ENCODE peak calls at places on chromosomes 3 and 15, in eight cellular contexts. One of them, this sample, is unnamed.

GRCh38 chr3:82509106-82509842 is 747.8 kb upstream of the GBE1 start:
- DNase-seq in IMR-90: no peak
- DNase-seq in thoracic aorta: no peak
- DNase-seq in neuronal stem cell: no peak
- DNase-seq in adrenal gland: no peak
- DNase-seq in CD8-positive, alpha-beta memory T cell: no peak
- DNase-seq in H1: no peak
- DNase-seq in sigmoid colon: no peak
- DNase-seq in this sample: no peak

GRCh38 chr3:192444096-192444790 is 283.1 kb downstream of the FGF12 start:
- DNase-seq in thoracic aorta: no peak
- DNase-seq in adrenal gland: peak; percentile 79
- DNase-seq in H1: peak; percentile 88
- DNase-seq in sigmoid colon: peak; percentile 72
- DNase-seq in CD8-positive, alpha-beta memory T cell: no peak
- DNase-seq in IMR-90: peak; percentile 53
- DNase-seq in neuronal stem cell: peak; percentile 64
- DNase-seq in this sample: peak; percentile 58

GRCh38 chr15:66832679-66833078 is 130.6 kb downstream of the SMAD6 start:
- DNase-seq in neuronal stem cell: no peak
- DNase-seq in adrenal gland: no peak
- DNase-seq in sigmoid colon: no peak
- DNase-seq in IMR-90: peak; percentile 56
- DNase-seq in thoracic aorta: no peak
- DNase-seq in CD8-positive, alpha-beta memory T cell: no peak
- DNase-seq in H1: no peak
- DNase-seq in this sample: no peak

GRCh38 chr3:138459619-138460535 is 25.5 kb downstream of the ESYT3 start:
- DNase-seq in adrenal gland: no peak
- DNase-seq in neuronal stem cell: no peak
- DNase-seq in CD8-positive, alpha-beta memory T cell: no peak
- DNase-seq in IMR-90: no peak
- DNase-seq in sigmoid colon: no peak
- DNase-seq in H1: peak; percentile 42
- DNase-seq in thoracic aorta: no peak
- DNase-seq in this sample: no peak

GRCh38 chr15:69200773-69201745 is 40.6 kb downstream of the GLCE start:
- DNase-seq in adrenal gland: no peak
- DNase-seq in H1: no peak
- DNase-seq in neuronal stem cell: no peak
- DNase-seq in IMR-90: no peak
- DNase-seq in sigmoid colon: no peak
- DNase-seq in CD8-positive, alpha-beta memory T cell: no peak
- DNase-seq in thoracic aorta: no peak
- DNase-seq in this sample: no peak

GRCh38 chr3:43999920-44000319 is 241.8 kb upstream of the TOPAZ1 start:
- DNase-seq in IMR-90: no peak
- DNase-seq in neuronal stem cell: no peak
- DNase-seq in thoracic aorta: no peak
- DNase-seq in CD8-positive, alpha-beta memory T cell: no peak
- DNase-seq in adrenal gland: no peak
- DNase-seq in H1: no peak
- DNase-seq in sigmoid colon: no peak
- DNase-seq in this sample: no peak

GRCh38 chr3:45000823-45001222 is 24.8 kb downstream of the EXOSC7 start:
- DNase-seq in sigmoid colon: no peak
- DNase-seq in H1: no peak
- DNase-seq in neuronal stem cell: no peak
- DNase-seq in thoracic aorta: no peak
- DNase-seq in IMR-90: no peak
- DNase-seq in adrenal gland: peak; percentile 86
- DNase-seq in CD8-positive, alpha-beta memory T cell: no peak
- DNase-seq in this sample: no peak

GRCh38 chr3:121545049-121545563 is 682 bp downstream of the POLQ start:
- DNase-seq in sigmoid colon: no peak
- DNase-seq in CD8-positive, alpha-beta memory T cell: no peak
- DNase-seq in adrenal gland: no peak
- DNase-seq in neuronal stem cell: no peak
- DNase-seq in thoracic aorta: no peak
- DNase-seq in H1: no peak
- DNase-seq in IMR-90: no peak
- DNase-seq in this sample: no peak

GRCh38 chr3:121995190-121996137 is 26.6 kb downstream of the ILDR1 start:
- DNase-seq in H1: peak; percentile 70
- DNase-seq in CD8-positive, alpha-beta memory T cell: no peak
- DNase-seq in IMR-90: peak; percentile 75
- DNase-seq in sigmoid colon: no peak
- DNase-seq in neuronal stem cell: peak; percentile 35
- DNase-seq in thoracic aorta: no peak
- DNase-seq in adrenal gland: peak; percentile 49
- DNase-seq in this sample: peak; percentile 61

GRCh38 chr15:65194826-65195541 is 9.8 kb upstream of the CLPX start:
- DNase-seq in sigmoid colon: peak; percentile 81
- DNase-seq in IMR-90: no peak
- DNase-seq in neuronal stem cell: no peak
- DNase-seq in thoracic aorta: no peak
- DNase-seq in H1: no peak
- DNase-seq in CD8-positive, alpha-beta memory T cell: no peak
- DNase-seq in adrenal gland: no peak
- DNase-seq in this sample: no peak

GRCh38 chr15:78667578-78668236 is 26.7 kb upstream of the CHRNB4 start:
- DNase-seq in IMR-90: no peak
- DNase-seq in adrenal gland: peak; percentile 23
- DNase-seq in H1: no peak
- DNase-seq in neuronal stem cell: no peak
- DNase-seq in thoracic aorta: no peak
- DNase-seq in sigmoid colon: no peak
- DNase-seq in CD8-positive, alpha-beta memory T cell: no peak
- DNase-seq in this sample: no peak

GRCh38 chr3:16474304-16474703 is 39.2 kb downstream of the RFTN1 start:
- DNase-seq in IMR-90: peak; percentile 67
- DNase-seq in CD8-positive, alpha-beta memory T cell: no peak
- DNase-seq in sigmoid colon: no peak
- DNase-seq in adrenal gland: no peak
- DNase-seq in neuronal stem cell: no peak
- DNase-seq in H1: no peak
- DNase-seq in thoracic aorta: no peak
- DNase-seq in this sample: no peak

GRCh38 chr15:26983822-26984221 is 12.8 kb downstream of the GABRG3 start:
- DNase-seq in CD8-positive, alpha-beta memory T cell: no peak
- DNase-seq in thoracic aorta: no peak
- DNase-seq in H1: peak; percentile 80
- DNase-seq in adrenal gland: no peak
- DNase-seq in neuronal stem cell: no peak
- DNase-seq in sigmoid colon: no peak
- DNase-seq in IMR-90: no peak
- DNase-seq in this sample: no peak

GRCh38 chr3:3737511-3737910 is 61.7 kb upstream of the LRRN1 start:
- DNase-seq in sigmoid colon: no peak
- DNase-seq in H1: no peak
- DNase-seq in CD8-positive, alpha-beta memory T cell: no peak
- DNase-seq in neuronal stem cell: no peak
- DNase-seq in IMR-90: no peak
- DNase-seq in adrenal gland: no peak
- DNase-seq in thoracic aorta: no peak
- DNase-seq in this sample: no peak

GRCh38 chr3:33791477-33792166 is 6.8 kb upstream of the PDCD6IP start:
- DNase-seq in adrenal gland: no peak
- DNase-seq in thoracic aorta: no peak
- DNase-seq in H1: no peak
- DNase-seq in neuronal stem cell: no peak
- DNase-seq in sigmoid colon: no peak
- DNase-seq in IMR-90: peak; percentile 41
- DNase-seq in CD8-positive, alpha-beta memory T cell: no peak
- DNase-seq in this sample: no peak

GRCh38 chr3:13021141-13021933 is 51.9 kb downstream of the IQSEC1 start:
- DNase-seq in sigmoid colon: peak; percentile 70
- DNase-seq in thoracic aorta: no peak
- DNase-seq in neuronal stem cell: no peak
- DNase-seq in adrenal gland: peak; percentile 74
- DNase-seq in IMR-90: no peak
- DNase-seq in CD8-positive, alpha-beta memory T cell: peak; percentile 39
- DNase-seq in H1: no peak
- DNase-seq in this sample: no peak

GRCh38 chr3:13023251-13024055 is 49.8 kb downstream of the IQSEC1 start:
- DNase-seq in IMR-90: peak; percentile 28
- DNase-seq in thoracic aorta: no peak
- DNase-seq in H1: no peak
- DNase-seq in sigmoid colon: no peak
- DNase-seq in neuronal stem cell: no peak
- DNase-seq in adrenal gland: no peak
- DNase-seq in CD8-positive, alpha-beta memory T cell: no peak
- DNase-seq in this sample: no peak

GRCh38 chr3:13020159-13020558 is 53.1 kb downstream of the IQSEC1 start:
- DNase-seq in H1: no peak
- DNase-seq in thoracic aorta: no peak
- DNase-seq in CD8-positive, alpha-beta memory T cell: peak; percentile 42
- DNase-seq in adrenal gland: peak; percentile 37
- DNase-seq in neuronal stem cell: no peak
- DNase-seq in IMR-90: no peak
- DNase-seq in sigmoid colon: peak; percentile 50
- DNase-seq in this sample: no peak

GRCh38 chr3:13022348-13023250 is 50.6 kb downstream of the IQSEC1 start:
- DNase-seq in adrenal gland: peak; percentile 97
- DNase-seq in thoracic aorta: peak; percentile 50
- DNase-seq in CD8-positive, alpha-beta memory T cell: peak; percentile 37
- DNase-seq in IMR-90: peak; percentile 89
- DNase-seq in H1: peak; percentile 64
- DNase-seq in neuronal stem cell: no peak
- DNase-seq in sigmoid colon: peak; percentile 89
- DNase-seq in this sample: no peak

DNA sequence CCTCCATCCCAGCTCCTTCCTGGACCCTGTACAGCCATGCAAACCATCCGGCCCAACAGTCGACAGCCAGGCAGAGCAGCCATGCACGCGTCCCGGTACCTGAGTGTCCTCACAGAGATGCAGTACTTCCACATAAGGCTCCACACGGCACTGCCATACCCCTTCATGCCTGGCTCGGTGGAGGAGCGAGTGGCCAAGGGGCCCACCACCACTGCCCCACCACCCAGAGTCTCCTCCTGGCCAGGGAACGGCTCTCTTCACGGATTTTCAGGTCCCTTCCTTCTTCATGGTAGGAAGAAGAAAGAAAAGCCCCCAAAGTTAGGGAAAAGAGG is 51.3 kb downstream of the IQSEC1 start:
- DNase-seq in CD8-positive, alpha-beta memory T cell: peak; percentile 15
- DNase-seq in sigmoid colon: no peak
- DNase-seq in thoracic aorta: no peak
- DNase-seq in neuronal stem cell: no peak
- DNase-seq in H1: no peak
- DNase-seq in adrenal gland: no peak
- DNase-seq in IMR-90: no peak
- DNase-seq in this sample: no peak
- H3K4me1 ChIP-seq in CD8-positive, alpha-beta memory T cell: peaks cover 4% of the 10 kb centered on the region
- H3K4me1 ChIP-seq in sigmoid colon: peaks cover 43% of the 10 kb centered on the region
- H3K4me1 ChIP-seq in thoracic aorta: peaks cover 41% of the 10 kb centered on the region
- H3K4me1 ChIP-seq in neuronal stem cell: peaks cover 45% of the 10 kb centered on the region
- H3K4me1 ChIP-seq in H1: peaks cover 8% of the 10 kb centered on the region
- H3K4me1 ChIP-seq in adrenal gland: peaks cover 55% of the 10 kb centered on the region
- H3K4me1 ChIP-seq in IMR-90: peaks cover 32% of the 10 kb centered on the region
- H3K4me1 ChIP-seq in this sample: no peaks in the 10 kb centered on the region

DNA sequence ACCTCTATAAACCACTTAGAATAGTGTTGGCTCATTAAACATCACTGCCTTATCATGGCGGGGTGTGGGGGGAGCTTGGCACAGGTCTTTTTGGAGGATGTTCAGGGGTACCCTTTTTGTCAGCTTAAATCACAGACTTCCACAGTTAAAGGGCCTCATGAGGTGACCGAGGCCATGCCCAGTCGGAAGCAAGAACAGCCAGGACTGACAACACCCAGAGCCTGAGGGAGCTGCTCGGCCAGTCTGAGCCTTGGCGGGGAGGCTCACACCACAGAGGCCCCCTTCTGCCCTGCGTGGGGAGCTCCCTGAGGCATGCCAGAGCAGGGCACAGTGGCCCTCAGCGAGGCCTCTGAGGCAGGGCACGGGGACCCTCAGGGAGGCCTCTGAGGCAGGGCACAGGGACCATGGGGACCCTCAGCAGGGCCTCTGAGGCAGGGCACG is 49.5 kb downstream of the UMPS start:
- DNase-seq in adrenal gland: no peak
- DNase-seq in IMR-90: no peak
- DNase-seq in CD8-positive, alpha-beta memory T cell: no peak
- DNase-seq in sigmoid colon: no peak
- DNase-seq in H1: no peak
- DNase-seq in neuronal stem cell: no peak
- DNase-seq in thoracic aorta: no peak
- DNase-seq in this sample: no peak
- H3K4me1 ChIP-seq in adrenal gland: peaks cover 15% of the 10 kb centered on the region
- H3K4me1 ChIP-seq in IMR-90: peaks cover 33% of the 10 kb centered on the region
- H3K4me1 ChIP-seq in CD8-positive, alpha-beta memory T cell: no peaks in the 10 kb centered on the region
- H3K4me1 ChIP-seq in sigmoid colon: peaks cover 72% of the 10 kb centered on the region
- H3K4me1 ChIP-seq in H1: peaks cover 3% of the 10 kb centered on the region
- H3K4me1 ChIP-seq in neuronal stem cell: peaks cover 17% of the 10 kb centered on the region
- H3K4me1 ChIP-seq in thoracic aorta: peaks cover 41% of the 10 kb centered on the region
- H3K4me1 ChIP-seq in this sample: peaks cover 8% of the 10 kb centered on the region

GRCh38 chr3:196273655-196274054 is 13.9 kb downstream of the PCYT1A start:
- DNase-seq in neuronal stem cell: no peak
- DNase-seq in IMR-90: no peak
- DNase-seq in H1: no peak
- DNase-seq in adrenal gland: no peak
- DNase-seq in sigmoid colon: no peak
- DNase-seq in CD8-positive, alpha-beta memory T cell: no peak
- DNase-seq in thoracic aorta: no peak
- DNase-seq in this sample: no peak

GRCh38 chr3:196274585-196274984 is 12.9 kb downstream of the PCYT1A start:
- DNase-seq in sigmoid colon: no peak
- DNase-seq in adrenal gland: no peak
- DNase-seq in IMR-90: peak; percentile 19
- DNase-seq in neuronal stem cell: no peak
- DNase-seq in thoracic aorta: no peak
- DNase-seq in CD8-positive, alpha-beta memory T cell: peak; percentile 72
- DNase-seq in H1: no peak
- DNase-seq in this sample: no peak

GRCh38 chr3:196268270-196269163 is 19.0 kb downstream of the PCYT1A start:
- DNase-seq in H1: no peak
- DNase-seq in IMR-90: peak; percentile 75
- DNase-seq in adrenal gland: no peak
- DNase-seq in neuronal stem cell: no peak
- DNase-seq in sigmoid colon: no peak
- DNase-seq in CD8-positive, alpha-beta memory T cell: no peak
- DNase-seq in thoracic aorta: no peak
- DNase-seq in this sample: no peak

GRCh38 chr3:196272826-196273225 is 14.7 kb downstream of the PCYT1A start:
- DNase-seq in adrenal gland: no peak
- DNase-seq in sigmoid colon: no peak
- DNase-seq in CD8-positive, alpha-beta memory T cell: no peak
- DNase-seq in IMR-90: no peak
- DNase-seq in H1: no peak
- DNase-seq in thoracic aorta: no peak
- DNase-seq in neuronal stem cell: no peak
- DNase-seq in this sample: no peak

GRCh38 chr3:196270499-196270898 is 17.0 kb downstream of the PCYT1A start:
- DNase-seq in CD8-positive, alpha-beta memory T cell: no peak
- DNase-seq in H1: no peak
- DNase-seq in neuronal stem cell: no peak
- DNase-seq in adrenal gland: no peak
- DNase-seq in thoracic aorta: no peak
- DNase-seq in IMR-90: no peak
- DNase-seq in sigmoid colon: no peak
- DNase-seq in this sample: no peak
- H3K4me1 ChIP-seq in CD8-positive, alpha-beta memory T cell: peaks cover 25% of the 10 kb centered on the region
- H3K4me1 ChIP-seq in H1: peaks cover 4% of the 10 kb centered on the region
- H3K4me1 ChIP-seq in neuronal stem cell: no peaks in the 10 kb centered on the region
- H3K4me1 ChIP-seq in adrenal gland: peaks cover 7% of the 10 kb centered on the region
- H3K4me1 ChIP-seq in thoracic aorta: peaks cover 3% of the 10 kb centered on the region
- H3K4me1 ChIP-seq in IMR-90: peaks cover 4% of the 10 kb centered on the region
- H3K4me1 ChIP-seq in sigmoid colon: peaks cover 3% of the 10 kb centered on the region
- H3K4me1 ChIP-seq in this sample: no peaks in the 10 kb centered on the region

GRCh38 chr3:129038121-129038855 is 22.3 kb upstream of the GP9 start:
- DNase-seq in H1: no peak
- DNase-seq in IMR-90: no peak
- DNase-seq in sigmoid colon: peak; percentile 39
- DNase-seq in adrenal gland: no peak
- DNase-seq in thoracic aorta: no peak
- DNase-seq in neuronal stem cell: no peak
- DNase-seq in CD8-positive, alpha-beta memory T cell: no peak
- DNase-seq in this sample: peak; percentile 14
- H3K4me1 ChIP-seq in H1: peaks cover 5% of the 10 kb centered on the region
- H3K4me1 ChIP-seq in IMR-90: peaks cover 2% of the 10 kb centered on the region
- H3K4me1 ChIP-seq in sigmoid colon: no peaks in the 10 kb centered on the region
- H3K4me1 ChIP-seq in adrenal gland: no peaks in the 10 kb centered on the region
- H3K4me1 ChIP-seq in thoracic aorta: no peaks in the 10 kb centered on the region
- H3K4me1 ChIP-seq in neuronal stem cell: no peaks in the 10 kb centered on the region
- H3K4me1 ChIP-seq in CD8-positive, alpha-beta memory T cell: peaks cover 10% of the 10 kb centered on the region
- H3K4me1 ChIP-seq in this sample: peaks cover 9% of the 10 kb centered on the region